ENCODE peak calls at places on chromosomes 1 and 21, in eight cellular contexts. G, H, U, E, D, F, I and K are unnamed samples.

GRCh38 chr1:3219005-3219724 is 150.2 kb downstream of the PRDM16 start:
- DNase-seq in G (peak; percentile 5), U (peak; percentile 68), H (no peak), D (no peak), F (peak; percentile 9), I (no peak), E (peak; percentile 68), K (no peak)

GRCh38 chr1:29706936-29707335 is 470.6 kb downstream of the PTPRU start:
- DNase-seq in F (peak; percentile 10), E (peak; percentile 41), U (peak; percentile 92), D (peak; percentile 8), I (no peak), G (peak; percentile 32), H (peak; percentile 13), K (peak; percentile 46)

GRCh38 chr1:54742262-54742661 is 22.1 kb downstream of the PARS2 start:
- DNase-seq in E (no peak), H (no peak), I (no peak), D (no peak), F (no peak), G (no peak), U (no peak), K (no peak)

GRCh38 chr1:103761896-103762295 is 12.2 kb downstream of the AMY1C start:
- DNase-seq in G (no peak), D (no peak), I (no peak), E (no peak), U (no peak), H (no peak), F (no peak), K (no peak)

GRCh38 chr1:59601032-59601431 is 213.7 kb upstream of the HOOK1 start:
- DNase-seq in E (peak; percentile 20), G (no peak), H (no peak), D (no peak), I (no peak), F (no peak), U (no peak), K (no peak)

GRCh38 chr1:168509875-168510594 is 33.8 kb downstream of the XCL2 start:
- DNase-seq in G (no peak), I (no peak), H (no peak), E (no peak), F (no peak), D (peak; percentile 82), U (no peak), K (peak; percentile 89)

GRCh38 chr1:154263465-154264332 is 8.7 kb upstream of the HAX1 start:
- DNase-seq in G (no peak), U (no peak), E (no peak), F (no peak), I (no peak), D (no peak), H (no peak), K (no peak)

GRCh38 chr21:31730687-31731111 is 1.2 kb downstream of the SCAF4 start:
- DNase-seq in G (peak; percentile 10), D (no peak), U (peak; percentile 89), E (peak; percentile 40), I (no peak), F (peak; percentile 50), H (peak; percentile 19), K (peak; percentile 13)

GRCh38 chr21:46109251-46110221 is 11.6 kb downstream of the COL6A2 start:
- DNase-seq in U (no peak), E (no peak), D (no peak), F (no peak), I (peak; percentile 18), G (no peak), H (no peak), K (no peak)

GRCh38 chr1:3597599-3597964 is 13.7 kb downstream of the MEGF6 start:
- DNase-seq in I (no peak), F (peak; percentile 65), E (no peak), D (no peak), U (no peak), G (no peak), H (peak; percentile 75), K (peak; percentile 14)

GRCh38 chr1:41920658-41921057 is 1.9 kb upstream of the HIVEP3 start:
- DNase-seq in F (no peak), E (peak; percentile 44), D (no peak), U (no peak), I (no peak), G (no peak), H (no peak), K (no peak)

GRCh38 chr21:38903578-38904193 is 98.0 kb downstream of the ETS2 start:
- DNase-seq in G (no peak), I (no peak), U (peak; percentile 15), H (no peak), D (no peak), F (no peak), E (peak; percentile 85), K (no peak)

GRCh38 chr1:248913933-248914332 is 7.9 kb downstream of the PGBD2 start:
- DNase-seq in U (no peak), H (no peak), I (no peak), G (no peak), F (no peak), D (no peak), E (no peak), K (no peak)
- TF ChIP-seq CTCF in U (no peak), H (no peak), I (no peak), G (no peak), F (no peak), D (no peak), E (no peak), K (no peak)

GRCh38 chr1:43074709-43075108 is 97.4 kb downstream of the EBNA1BP2 start:
- DNase-seq in I (no peak), E (no peak), D (no peak), F (no peak), G (no peak), H (no peak), U (peak; percentile 1), K (no peak)

GRCh38 chr1:43071241-43071640 is 100.8 kb downstream of the EBNA1BP2 start:
- DNase-seq in G (no peak), D (no peak), I (no peak), E (no peak), U (no peak), H (no peak), F (no peak), K (no peak)

GRCh38 chr1:43073490-43074230 is 98.4 kb downstream of the EBNA1BP2 start:
- DNase-seq in D (peak; percentile 55), E (peak; percentile 82), U (peak; percentile 86), G (peak; percentile 56), I (peak; percentile 61), F (peak; percentile 77), H (peak; percentile 77), K (peak; percentile 80)

GRCh38 chr1:43072314-43072713 is 99.8 kb downstream of the EBNA1BP2 start:
- DNase-seq in H (no peak), G (no peak), D (no peak), U (no peak), E (no peak), I (no peak), F (no peak), K (no peak)

DNA sequence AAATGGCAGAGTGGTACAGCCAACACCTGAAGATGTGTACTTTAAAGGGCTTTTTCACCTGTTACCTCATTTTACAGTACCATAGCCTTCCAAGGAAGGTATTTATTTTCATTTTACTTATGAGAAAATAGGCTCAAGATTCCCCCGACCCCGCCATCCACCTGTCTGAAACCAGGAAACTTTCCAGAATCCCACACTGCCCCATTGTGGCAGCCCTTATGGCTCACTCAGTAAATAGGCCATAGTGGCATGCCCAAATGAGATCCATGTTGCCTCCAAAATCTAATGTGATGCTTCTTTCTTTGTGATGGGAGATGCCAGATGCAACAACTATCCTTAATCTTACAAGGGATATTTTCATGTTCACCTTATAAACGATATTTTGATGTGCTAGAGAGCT is 97.8 kb downstream of the EBNA1BP2 start:
- DNase-seq in U (peak; percentile 47), G (peak; percentile 14), H (no peak), F (peak; percentile 19), E (no peak), I (no peak), D (no peak), K (no peak)
- TF ChIP-seq CTCF in U (peak; percentile 31), G (peak; percentile 32), H (no peak), F (no peak), E (no peak), I (no peak), D (no peak), K (no peak)

GRCh38 chr1:32361674-32362473 is 411 bp downstream of the FAM229A start:
- DNase-seq in G (no peak), F (no peak), H (no peak), U (peak; percentile 74), I (no peak), E (peak; percentile 25), D (no peak), K (no peak)
- TF ChIP-seq CTCF in G (no peak), F (no peak), H (no peak), U (peak; percentile 48), I (no peak), E (peak; percentile 25), D (no peak), K (peak; percentile 4)

GRCh38 chr1:72285074-72285425 is 2.7 kb upstream of the NEGR1 start:
- DNase-seq in U (peak; percentile 2), E (no peak), D (no peak), G (no peak), H (no peak), F (no peak), I (no peak), K (no peak)
- TF ChIP-seq CTCF in U (no peak), E (no peak), D (no peak), G (no peak), H (no peak), F (no peak), I (no peak), K (no peak)